ENCODE peak calls at places on chromosomes 4 and X, in five cellular contexts. V is CD8-positive, alpha-beta T cell; X is Peyer's patch; S is breast epithelium; B is mammary epithelial cell. E is an unnamed sample. For H3K4me1, the result is how much of the 10 kb centered on the place peaks cover.

GRCh38 chr4:99843413-99843812 is 26.8 kb downstream of the DAPP1 start:
- DNase-seq in V (no peak), X (no peak), S (no peak), B (no peak), E (no peak)

GRCh38 chr4:140238353-140239041 is 84.5 kb upstream of the MAML3 start:
- DNase-seq in V (no peak), X (peak), S (peak), B (peak), E (peak)

GRCh38 chr4:73387552-73387951 is 16.5 kb upstream of the ALB start:
- DNase-seq in V (no peak), X (no peak), S (no peak), B (no peak), E (no peak)

GRCh38 chrX:14546190-14546589 is 16.9 kb downstream of the GLRA2 start:
- DNase-seq in V (no peak), X (no peak), S (no peak), B (no peak), E (no peak)

GRCh38 chr4:78432896-78433295 is 118.7 kb upstream of the ANXA3 start:
- DNase-seq in V (no peak), X (no peak), S (no peak), B (peak), E (no peak)

GRCh38 chr4:2009651-2010233 is 968 bp upstream of the NELFA start:
- DNase-seq in V (peak), X (peak), S (no peak), B (peak), E (no peak)

GRCh38 chr4:38387348-38387747 is 276.7 kb upstream of the KLF3 start:
- DNase-seq in V (no peak), X (no peak), S (no peak), B (peak), E (peak)

GRCh38 chrX:51892921-51893745 is at the start of gene MAGED1:
- DNase-seq in V (peak), X (peak), S (peak), B (peak), E (peak)

GRCh38 chr4:48237996-48238645 is 31.5 kb downstream of the TEC start:
- DNase-seq in V (no peak), X (no peak), S (no peak), B (peak), E (no peak)

GRCh38 chr4:2419814-2420213 is 1.1 kb downstream of the CFAP99 start:
- DNase-seq in V (no peak), X (no peak), S (no peak), B (no peak), E (no peak)

GRCh38 chrX:15946783-15947550 is 92.4 kb upstream of the AP1S2 start:
- DNase-seq in V (no peak), X (no peak), S (no peak), B (peak), E (no peak)

GRCh38 chrX:16552546-16552945 is 97.4 kb upstream of the S100G start:
- DNase-seq in V (no peak), X (no peak), S (no peak), B (peak), E (no peak)

GRCh38 chr4:164977243-164978164 is at the start of gene TRIM61:
- DNase-seq in V (peak), X (no peak), S (no peak), B (no peak), E (no peak)

GRCh38 chrX:101078716-101079115 is at the start of gene TMEM35A:
- DNase-seq in V (no peak), X (no peak), S (no peak), B (no peak), E (no peak)

GRCh38 chrX:110665636-110666035 is 130.0 kb downstream of the CHRDL1 start:
- DNase-seq in V (no peak), X (no peak), S (no peak), B (peak), E (no peak)

GRCh38 chr4:35525192-35525978 is 718.9 kb downstream of the ARAP2 start:
- DNase-seq in V (no peak), X (peak), S (no peak), B (no peak), E (no peak)

GRCh38 chr4:76458829-76459228 is 23.8 kb downstream of the SHROOM3 start:
- DNase-seq in V (no peak), X (no peak), S (no peak), B (no peak), E (no peak)

GRCh38 chrX:122220644-122221373 is 963.3 kb upstream of the GRIA3 start:
- DNase-seq in V (no peak), X (no peak), S (no peak), B (no peak), E (no peak)

GRCh38 chr4:9143421-9144080 is 26.7 kb upstream of the FAM90A26 start:
- DNase-seq in V (no peak), X (no peak), S (no peak), B (no peak), E (no peak)

DNA sequence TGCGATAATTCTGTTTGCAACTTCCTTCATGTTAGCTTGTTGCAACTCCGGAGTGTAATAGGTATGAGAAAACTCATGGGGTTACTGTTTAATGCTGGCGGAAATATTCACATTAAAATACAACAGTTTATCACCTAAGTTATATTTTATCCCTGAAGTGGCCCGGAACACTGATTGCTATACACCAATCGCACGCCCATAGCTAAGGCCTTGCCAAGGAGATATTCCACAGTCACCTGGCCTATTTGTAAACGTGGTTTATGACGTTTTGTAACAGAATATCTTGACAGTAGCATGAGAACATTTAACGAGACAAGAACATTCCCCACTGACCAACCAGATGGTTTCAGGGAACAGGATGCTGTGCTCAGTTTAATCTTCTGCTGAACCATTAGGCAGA is 23.2 kb upstream of the FAM90A26 start:
- DNase-seq in V (no peak), X (no peak), S (no peak), B (no peak), E (no peak)
- H3K27ac ChIP-seq in V (no peak), X (no peak), S (no peak), B (no peak), E (no peak)

DNA sequence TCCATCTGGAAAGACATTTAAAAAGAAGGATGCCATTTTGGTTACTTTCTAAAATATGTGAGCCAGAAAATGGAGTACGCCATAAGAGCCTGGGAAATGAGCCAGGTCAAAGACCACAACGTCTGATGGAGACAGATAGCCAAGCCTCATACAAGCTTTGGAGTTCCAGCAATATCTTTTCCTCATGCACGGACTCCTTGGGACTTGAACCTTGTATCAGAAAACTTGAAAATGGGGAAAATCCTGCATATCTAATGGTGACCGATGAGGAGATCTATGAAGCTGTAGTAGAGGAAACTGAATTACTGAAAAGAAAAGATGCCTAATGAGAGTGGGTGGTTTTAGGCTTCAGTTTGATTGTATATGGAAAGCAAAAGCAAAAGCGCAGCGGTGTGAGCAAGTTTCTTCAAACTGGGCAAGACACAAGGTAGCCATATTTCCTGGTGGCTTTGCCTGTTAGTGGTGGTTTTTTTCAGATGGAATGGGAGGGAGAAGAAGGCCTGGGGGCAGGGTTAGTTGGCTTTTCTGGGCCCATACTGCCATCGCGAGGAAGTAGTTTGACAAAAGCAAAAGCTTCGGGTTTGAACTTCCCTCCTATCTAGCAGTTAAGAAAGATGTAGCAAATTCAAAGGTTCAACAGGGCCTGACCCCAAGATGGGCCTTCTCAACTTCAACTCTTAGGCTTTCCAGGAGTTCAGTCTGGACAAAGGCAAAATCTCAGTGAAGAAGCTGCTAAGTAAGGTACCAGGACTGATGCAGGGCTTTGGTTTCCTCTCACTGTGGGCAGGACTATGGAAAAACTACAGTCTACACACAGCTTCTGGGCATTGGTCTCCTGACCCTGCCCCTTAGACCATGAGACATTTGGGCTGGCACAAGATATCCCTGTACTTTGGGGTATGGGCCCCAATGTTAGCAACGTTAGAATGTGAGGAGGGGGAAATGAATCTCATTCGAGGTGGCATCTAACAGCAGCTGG is 210.0 kb upstream of the STK26 start:
- DNase-seq in V (peak), X (no peak), S (peak), B (peak), E (no peak)
- TF ChIP-seq CTCF in V (peak), X (peak), S (no peak), B (peak), E (no peak)

DNA sequence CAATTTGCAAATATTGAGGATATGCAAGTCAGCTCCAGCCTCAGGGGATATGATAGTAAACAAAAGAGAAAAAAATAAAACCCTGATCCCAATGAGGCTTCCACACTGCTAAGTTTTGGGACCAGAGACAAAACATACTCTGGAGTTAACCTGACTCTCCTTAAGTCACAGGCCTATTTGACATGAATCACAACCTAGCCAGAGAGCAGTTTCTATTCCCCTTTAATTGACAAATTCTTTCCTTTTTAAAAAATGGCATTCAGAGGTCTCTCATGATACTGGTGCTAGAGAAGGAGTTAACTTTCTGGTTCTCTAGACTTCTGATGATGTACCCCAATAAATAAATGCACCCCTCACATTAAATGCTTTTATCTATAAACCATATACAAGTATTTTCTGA is 8.8 kb downstream of the ACSL1 start:
- DNase-seq in V (no peak), X (no peak), S (no peak), B (no peak), E (no peak)
- H3K4me1 ChIP-seq in V (under half), X (under half), S (under half), B (under half), E (under half)

GRCh38 chrX:39815621-39816020 is 282.1 kb downstream of the BCOR start:
- DNase-seq in V (no peak), X (no peak), S (no peak), B (no peak), E (no peak)

GRCh38 chrX:39814391-39814790 is 283.4 kb downstream of the BCOR start:
- DNase-seq in V (peak), X (no peak), S (no peak), B (no peak), E (no peak)

GRCh38 chrX:39818750-39819149 is 279.0 kb downstream of the BCOR start:
- DNase-seq in V (no peak), X (no peak), S (no peak), B (no peak), E (no peak)

GRCh38 chrX:39818071-39818470 is 279.7 kb downstream of the BCOR start:
- DNase-seq in V (no peak), X (peak), S (no peak), B (no peak), E (no peak)

DNA sequence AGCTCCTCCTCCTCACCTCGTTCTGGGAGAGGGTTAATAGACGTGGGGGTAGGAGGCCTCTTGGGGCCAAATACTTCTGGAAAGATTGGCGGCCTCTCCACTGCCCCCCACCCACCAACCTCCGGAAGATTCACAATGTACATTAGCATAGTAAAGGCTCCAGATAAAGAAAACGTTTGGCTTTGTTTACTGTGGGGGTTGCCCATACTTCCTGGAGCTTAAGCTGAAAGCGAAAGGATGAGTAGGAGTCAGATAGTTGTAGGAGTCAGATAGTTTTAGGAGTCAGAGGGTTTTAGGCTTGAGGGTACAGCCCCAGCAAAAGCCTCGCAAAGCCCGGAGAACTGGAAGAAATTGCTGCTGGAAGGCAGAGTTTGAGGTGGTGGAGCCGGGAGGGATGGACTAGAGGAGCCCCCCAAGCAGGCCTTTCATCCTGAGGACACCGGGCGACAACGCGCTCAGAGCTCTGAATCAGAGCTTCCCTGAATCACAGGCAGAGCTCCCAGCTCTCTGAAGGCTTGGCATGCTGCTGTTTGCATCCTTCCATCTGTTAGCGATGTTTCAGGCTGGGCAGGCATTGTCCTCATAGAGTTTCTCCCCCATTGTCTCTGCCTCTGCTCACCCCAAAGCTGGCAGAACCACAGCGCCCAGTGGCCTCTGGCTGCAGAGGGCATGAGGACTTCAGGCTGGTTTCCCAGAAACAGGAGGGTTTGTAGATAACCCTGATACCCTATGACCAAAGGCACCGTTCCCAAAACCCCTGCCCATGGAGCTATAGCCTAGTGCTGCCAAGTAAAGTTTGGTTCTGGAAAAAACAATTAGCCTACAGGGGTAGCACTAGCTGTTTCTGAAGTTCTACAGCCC is 280.7 kb downstream of the BCOR start:
- DNase-seq in V (no peak), X (no peak), S (no peak), B (no peak), E (no peak)
- H3K27ac ChIP-seq in V (no peak), X (no peak), S (no peak), B (no peak), E (peak)

GRCh38 chr4:113565702-113566012 is 195.9 kb downstream of the CAMK2D start:
- DNase-seq in V (no peak), X (no peak), S (no peak), B (no peak), E (no peak)
- TF ChIP-seq CTCF in V (no peak), X (no peak), S (no peak), B (no peak), E (no peak)

GRCh38 chr4:159142254-159142653 is 39.4 kb downstream of the RAPGEF2 start:
- DNase-seq in V (no peak), X (no peak), S (no peak), B (peak), E (no peak)

GRCh38 chr4:159142985-159143384 is 40.1 kb downstream of the RAPGEF2 start:
- DNase-seq in V (no peak), X (no peak), S (no peak), B (no peak), E (no peak)

GRCh38 chr4:159146007-159146330 is 43.1 kb downstream of the RAPGEF2 start:
- DNase-seq in V (no peak), X (no peak), S (no peak), B (no peak), E (no peak)

GRCh38 chr4:159145318-159146006 is 42.6 kb downstream of the RAPGEF2 start:
- DNase-seq in V (no peak), X (no peak), S (no peak), B (no peak), E (no peak)

GRCh38 chr4:159144112-159144694 is 41.3 kb downstream of the RAPGEF2 start:
- DNase-seq in V (no peak), X (no peak), S (no peak), B (no peak), E (no peak)
- H3K4me1 ChIP-seq in V (under half), X (under half), S (under half), B (under half), E (half or more)

GRCh38 chr4:8221476-8221875 is 22.4 kb downstream of the SH3TC1 start:
- DNase-seq in V (no peak), X (no peak), S (no peak), B (no peak), E (no peak)

GRCh38 chr4:8219236-8219635 is 20.1 kb downstream of the SH3TC1 start:
- DNase-seq in V (no peak), X (no peak), S (no peak), B (no peak), E (no peak)

GRCh38 chr4:8222609-8223391 is 23.7 kb downstream of the SH3TC1 start:
- DNase-seq in V (no peak), X (no peak), S (no peak), B (no peak), E (no peak)

GRCh38 chr4:8220661-8221446 is 21.8 kb downstream of the SH3TC1 start:
- DNase-seq in V (no peak), X (no peak), S (no peak), B (no peak), E (no peak)

GRCh38 chr4:8221985-8222384 is 22.9 kb downstream of the SH3TC1 start:
- DNase-seq in V (no peak), X (no peak), S (no peak), B (no peak), E (no peak)
- H3K27ac ChIP-seq in V (no peak), X (peak), S (peak), B (no peak), E (peak)

E was measured in thoracic aorta.